ENCODE peak calls at places on chromosomes 6 and 20, in six cellular contexts. N, A, C, X, M and K are unnamed samples.

GRCh38 chr6:160070831-160071230 is 50.8 kb upstream of the SLC22A1 start:
- DNase-seq in N (no peak), A (no peak), C (no peak), X (no peak), M (no peak), K (no peak)

GRCh38 chr20:48153523-48153922 is 368.2 kb upstream of the SULF2 start:
- DNase-seq in N (no peak), A (no peak), C (no peak), X (no peak), M (no peak), K (no peak)

GRCh38 chr6:121354764-121355163 is 20.5 kb upstream of the TBC1D32 start:
- DNase-seq in N (no peak), A (no peak), C (no peak), X (no peak), M (no peak), K (no peak)

GRCh38 chr6:34562350-34562749 is 6.2 kb upstream of the SPDEF start:
- DNase-seq in N (no peak), A (no peak), C (no peak), X (no peak), M (no peak), K (no peak)

GRCh38 chr20:43322851-43323250 is 133.1 kb upstream of the PTPRT start:
- DNase-seq in N (no peak), A (no peak), C (no peak), X (no peak), M (no peak), K (no peak)

GRCh38 chr6:155493694-155494143 is 38.1 kb upstream of the NOX3 start:
- DNase-seq in N (no peak), A (no peak), C (no peak), X (no peak), M (no peak), K (no peak)

GRCh38 chr6:19356692-19357091 is 480.5 kb upstream of the ID4 start:
- DNase-seq in N (no peak), A (no peak), C (no peak), X (no peak), M (no peak), K (no peak)

GRCh38 chr20:21559305-21559704 is 45.4 kb upstream of the NKX2-2 start:
- DNase-seq in N (peak), A (no peak), C (no peak), X (no peak), M (no peak), K (no peak)

GRCh38 chr6:154354265-154354777 is 2.3 kb downstream of the IPCEF1 start:
- DNase-seq in N (no peak), A (no peak), C (no peak), X (no peak), M (no peak), K (no peak)

GRCh38 chr6:75409928-75410327 is 83.7 kb downstream of the FILIP1 start:
- DNase-seq in N (no peak), A (no peak), C (no peak), X (no peak), M (no peak), K (no peak)

GRCh38 chr20:31595654-31596411 is 9.3 kb upstream of the ID1 start:
- DNase-seq in N (no peak), A (peak), C (no peak), X (no peak), M (no peak), K (no peak)

GRCh38 chr20:57321142-57321541 is 8.5 kb upstream of the SPO11 start:
- DNase-seq in N (no peak), A (no peak), C (no peak), X (no peak), M (no peak), K (no peak)

GRCh38 chr6:152353440-152353839 is 283.7 kb downstream of the SYNE1 start:
- DNase-seq in N (no peak), A (no peak), C (no peak), X (no peak), M (no peak), K (no peak)

GRCh38 chr6:37137881-37138568 is 31.9 kb upstream of the PIM1 start:
- DNase-seq in N (no peak), A (no peak), C (no peak), X (no peak), M (no peak), K (no peak)

GRCh38 chr20:54416770-54417169 is 58.6 kb upstream of the DOK5 start:
- DNase-seq in N (no peak), A (no peak), C (no peak), X (no peak), M (no peak), K (no peak)

GRCh38 chr6:66183982-66184555 is 477.0 kb upstream of the EYS start:
- DNase-seq in N (no peak), A (no peak), C (no peak), X (no peak), M (no peak), K (no peak)

GRCh38 chr6:138250513-138251247 is 32.4 kb upstream of the PBOV1 start:
- DNase-seq in N (no peak), A (no peak), C (no peak), X (no peak), M (no peak), K (no peak)

GRCh38 chr6:44342489-44342888 is at the start of gene SPATS1:
- DNase-seq in N (no peak), A (peak), C (no peak), X (no peak), M (no peak), K (no peak)

GRCh38 chr20:6818033-6818808 is 50.7 kb downstream of the BMP2 start:
- DNase-seq in N (no peak), A (no peak), C (no peak), X (no peak), M (no peak), K (no peak)

GRCh38 chr6:132188865-132189264 is 212.4 kb downstream of the MOXD1 start:
- DNase-seq in N (no peak), A (peak), C (no peak), X (no peak), M (no peak), K (no peak)

GRCh38 chr6:155215906-155216305 is 47.9 kb upstream of the CLDN20 start:
- DNase-seq in N (no peak), A (no peak), C (no peak), X (no peak), M (no peak), K (no peak)

GRCh38 chr20:46427384-46427783 is 21.0 kb upstream of the ELMO2 start:
- DNase-seq in N (no peak), A (no peak), C (no peak), X (no peak), M (no peak), K (no peak)

GRCh38 chr6:105301072-105301503 is 101.8 kb downstream of the PREP start:
- DNase-seq in N (no peak), A (no peak), C (no peak), X (no peak), M (no peak), K (no peak)

GRCh38 chr6:79064635-79065034 is 13.4 kb downstream of the PHIP start:
- DNase-seq in N (no peak), A (no peak), C (no peak), X (no peak), M (no peak), K (no peak)